ENCODE peak calls at places on chromosome 11, in seven cellular contexts. D, C, Y, O, Q, X and R are unnamed samples.

GRCh38 chr11:4643084-4643483 is 698 bp upstream of the OR51E1 start:
- DNase-seq in D (no peak), Q (no peak), O (no peak), X (no peak), C (no peak), Y (no peak), R (no peak)

GRCh38 chr11:102530558-102530957 is at the start of gene MMP7:
- DNase-seq in Q (no peak), X (peak), C (no peak), D (peak), Y (peak), O (no peak), R (no peak)

GRCh38 chr11:8056810-8057463 is 24.1 kb upstream of the TUB start:
- DNase-seq in Q (no peak), Y (no peak), O (no peak), C (no peak), D (peak), X (peak), R (no peak)

GRCh38 chr11:114059984-114060401 is 482 bp downstream of the ZBTB16 start:
- DNase-seq in C (no peak), X (no peak), D (no peak), Q (no peak), Y (no peak), O (no peak), R (no peak)

GRCh38 chr11:114399490-114399889 is 821 bp downstream of the C11orf71 start:
- DNase-seq in X (no peak), C (no peak), O (no peak), Y (no peak), D (no peak), Q (no peak), R (no peak)

GRCh38 chr11:73206751-73207280 is 11.3 kb upstream of the P2RY2 start:
- DNase-seq in D (no peak), Y (no peak), X (no peak), O (no peak), Q (peak), C (no peak), R (no peak)

GRCh38 chr11:78253797-78254196 is 65.1 kb downstream of the USP35 start:
- DNase-seq in Q (no peak), X (no peak), D (peak), C (no peak), Y (no peak), O (no peak), R (no peak)

GRCh38 chr11:64057890-64058289 is 22.2 kb downstream of the FLRT1 start:
- DNase-seq in Q (no peak), D (no peak), Y (no peak), C (no peak), X (no peak), O (no peak), R (no peak)

GRCh38 chr11:9687736-9688494 is 24.0 kb downstream of the SWAP70 start:
- DNase-seq in Q (no peak), X (no peak), C (no peak), O (no peak), Y (no peak), D (peak), R (no peak)

GRCh38 chr11:57336111-57336666 is 497 bp upstream of the SSRP1 start:
- DNase-seq in O (no peak), Y (no peak), D (no peak), C (no peak), X (no peak), Q (no peak), R (no peak)